ENCODE peak calls at places on chromosomes 13 and 19, in ten cellular contexts. O, F, C, B, A, Z, K, J, I and E are unnamed samples.

GRCh38 chr19:49272204-49272603 is 52.8 kb downstream of the SLC6A16 start:
- DNase-seq in O (no peak), F (no peak), C (no peak), B (peak; percentile 98), A (no peak), Z (no peak), K (no peak), J (no peak), I (no peak), E (peak; percentile 95)

GRCh38 chr13:96011291-96011875 is 41.8 kb downstream of the UGGT2 start:
- DNase-seq in O (no peak), F (no peak), C (no peak), B (no peak), A (no peak), Z (no peak), K (no peak), J (no peak), I (no peak), E (no peak)

GRCh38 chr19:37654833-37655688 is at the start of gene ZFP30:
- DNase-seq in O (peak; percentile 36), F (peak; percentile 91), C (peak; percentile 97), B (peak; percentile 84), A (peak; percentile 93), Z (peak; percentile 93), K (peak; percentile 88), J (peak; percentile 78), I (peak; percentile 93), E (peak; percentile 16)

GRCh38 chr13:47845981-47846380 is 155.1 kb downstream of the SUCLA2 start:
- DNase-seq in O (no peak), F (no peak), C (no peak), B (no peak), A (no peak), Z (no peak), K (no peak), J (no peak), I (no peak), E (no peak)

GRCh38 chr13:113144255-113144629 is 14.2 kb upstream of the PROZ start:
- DNase-seq in O (no peak), F (no peak), C (no peak), B (no peak), A (peak; percentile 26), Z (no peak), K (no peak), J (no peak), I (no peak), E (no peak)

GRCh38 chr13:40762849-40763248 is 8.1 kb downstream of the MRPS31 start:
- DNase-seq in O (no peak), F (no peak), C (no peak), B (no peak), A (no peak), Z (no peak), K (no peak), J (no peak), I (no peak), E (no peak)

GRCh38 chr19:29705706-29706105 is 9.4 kb downstream of the C19orf12 start:
- DNase-seq in O (no peak), F (no peak), C (no peak), B (no peak), A (no peak), Z (no peak), K (no peak), J (no peak), I (no peak), E (no peak)

GRCh38 chr19:47790398-47790814 is 11.9 kb downstream of the SELENOW start:
- DNase-seq in O (peak; percentile 50), F (peak; percentile 84), C (peak; percentile 95), B (no peak), A (peak; percentile 100), Z (peak; percentile 80), K (peak; percentile 92), J (peak; percentile 79), I (peak; percentile 96), E (no peak)

GRCh38 chr13:101190337-101190736 is 226.0 kb downstream of the NALCN start:
- DNase-seq in O (no peak), F (no peak), C (peak; percentile 27), B (no peak), A (no peak), Z (no peak), K (no peak), J (no peak), I (no peak), E (no peak)

GRCh38 chr13:61954092-61954491 is 538.4 kb upstream of the PCDH20 start:
- DNase-seq in O (no peak), F (peak; percentile 14), C (no peak), B (peak; percentile 16), A (no peak), Z (no peak), K (peak; percentile 52), J (no peak), I (peak; percentile 39), E (no peak)

GRCh38 chr13:49733181-49733951 is 42.1 kb upstream of the EBPL start:
- DNase-seq in O (no peak), F (no peak), C (no peak), B (no peak), A (no peak), Z (no peak), K (no peak), J (no peak), I (no peak), E (no peak)

GRCh38 chr13:28819748-28820098 is 416 bp upstream of the MTUS2 start:
- DNase-seq in O (no peak), F (peak; percentile 85), C (peak; percentile 82), B (no peak), A (peak; percentile 92), Z (peak; percentile 69), K (peak; percentile 86), J (peak; percentile 69), I (peak; percentile 94), E (no peak)

GRCh38 chr13:32330438-32330837 is 15.1 kb downstream of the BRCA2 start:
- DNase-seq in O (no peak), F (no peak), C (no peak), B (peak; percentile 82), A (no peak), Z (no peak), K (no peak), J (no peak), I (no peak), E (peak; percentile 16)

GRCh38 chr13:21005193-21005592 is 56.2 kb downstream of the LATS2 start:
- DNase-seq in O (no peak), F (no peak), C (no peak), B (no peak), A (peak; percentile 41), Z (no peak), K (no peak), J (no peak), I (no peak), E (no peak)

GRCh38 chr19:41175825-41176734 is 16.9 kb upstream of the CYP2S1 start:
- DNase-seq in O (no peak), F (no peak), C (peak; percentile 72), B (peak; percentile 93), A (peak; percentile 97), Z (peak; percentile 27), K (peak; percentile 75), J (peak; percentile 39), I (peak; percentile 67), E (peak; percentile 53)
- H3K27ac ChIP-seq in O (no peak overlapping the region), F (peak overlapping the region; percentile 15), C (no peak overlapping the region), B (no peak overlapping the region), A (no peak overlapping the region), Z (no peak overlapping the region), K (peak overlapping the region; percentile 27), J (no peak overlapping the region), I (no peak overlapping the region), E (peak overlapping the region; percentile 49)

DNA sequence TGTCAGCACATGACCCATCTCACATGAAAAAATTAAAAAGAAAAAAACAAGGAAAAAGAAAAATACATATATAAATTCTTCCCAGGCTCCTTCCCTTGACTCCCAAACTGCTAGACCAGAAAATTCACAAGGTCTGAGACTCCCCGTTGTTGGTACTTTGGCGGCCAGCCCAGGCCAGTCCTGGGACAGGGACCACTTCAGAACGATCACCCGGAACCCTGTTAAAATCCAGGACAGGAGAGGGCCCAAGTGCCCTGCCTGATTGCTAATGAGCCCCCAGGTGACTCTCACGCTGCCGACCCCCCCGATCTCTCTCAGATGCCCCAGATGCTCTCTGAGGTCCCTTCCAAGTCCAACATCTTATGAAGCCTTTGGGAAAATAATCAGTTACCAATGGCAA is 107.2 kb downstream of the COL4A2 start:
- DNase-seq in O (no peak), F (no peak), C (peak; percentile 40), B (no peak), A (no peak), Z (no peak), K (no peak), J (no peak), I (no peak), E (no peak)
- H3K27ac ChIP-seq in O (peak overlapping the region; percentile 89), F (no peak overlapping the region), C (peak overlapping the region; percentile 83), B (no peak overlapping the region), A (no peak overlapping the region), Z (peak overlapping the region; percentile 88), K (no peak overlapping the region), J (peak overlapping the region; percentile 21), I (no peak overlapping the region), E (no peak overlapping the region)

GRCh38 chr13:110575322-110576069 is 14.0 kb upstream of the RAB20 start:
- DNase-seq in O (no peak), F (peak; percentile 44), C (peak; percentile 51), B (no peak), A (peak; percentile 89), Z (peak; percentile 26), K (peak; percentile 11), J (peak; percentile 43), I (peak; percentile 18), E (no peak)

GRCh38 chr13:110574161-110574560 is 12.6 kb upstream of the RAB20 start:
- DNase-seq in O (no peak), F (no peak), C (no peak), B (no peak), A (peak; percentile 59), Z (no peak), K (peak; percentile 28), J (no peak), I (no peak), E (no peak)

GRCh38 chr13:110572778-110573118 is 11.2 kb upstream of the RAB20 start:
- DNase-seq in O (no peak), F (no peak), C (no peak), B (no peak), A (no peak), Z (no peak), K (no peak), J (no peak), I (no peak), E (no peak)

GRCh38 chr13:110576736-110577476 is 15.4 kb upstream of the RAB20 start:
- DNase-seq in O (no peak), F (no peak), C (no peak), B (no peak), A (peak; percentile 12), Z (no peak), K (no peak), J (no peak), I (no peak), E (no peak)

GRCh38 chr13:110576070-110576394 is 14.5 kb upstream of the RAB20 start:
- DNase-seq in O (no peak), F (no peak), C (no peak), B (no peak), A (no peak), Z (no peak), K (no peak), J (no peak), I (no peak), E (no peak)
- H3K27ac ChIP-seq in O (no peak overlapping the region), F (no peak overlapping the region), C (no peak overlapping the region), B (no peak overlapping the region), A (no peak overlapping the region), Z (no peak overlapping the region), K (no peak overlapping the region), J (no peak overlapping the region), I (no peak overlapping the region), E (no peak overlapping the region)

DNA sequence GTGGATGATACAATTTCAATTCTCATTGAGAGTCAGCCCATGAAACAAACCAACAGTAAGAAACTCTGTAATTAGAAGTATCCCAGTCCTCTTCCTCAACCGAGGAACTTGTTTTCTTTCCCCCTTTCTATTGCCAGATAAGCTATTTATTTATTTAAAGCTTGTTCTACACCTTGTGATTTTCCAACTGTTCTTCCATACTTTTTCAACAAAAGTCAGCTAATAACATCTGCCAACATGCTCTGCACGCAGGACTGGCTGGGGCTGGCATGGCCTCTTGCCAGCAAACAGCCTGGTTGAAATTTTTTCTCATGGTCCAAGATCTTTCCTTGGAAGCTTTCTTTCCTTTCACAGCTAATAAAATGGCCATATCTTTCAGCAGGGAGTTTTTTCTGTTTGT is 2.9 kb upstream of the IRS2 start:
- DNase-seq in O (no peak), F (peak; percentile 49), C (peak; percentile 57), B (no peak), A (no peak), Z (no peak), K (no peak), J (no peak), I (no peak), E (no peak)
- H3K27ac ChIP-seq in O (peak overlapping the region; percentile 22), F (no peak overlapping the region), C (no peak overlapping the region), B (no peak overlapping the region), A (no peak overlapping the region), Z (peak overlapping the region; percentile 23), K (no peak overlapping the region), J (peak overlapping the region; percentile 35), I (no peak overlapping the region), E (no peak overlapping the region)